ENCODE peak calls at places on chromosomes 7 and 10, in seven cellular contexts. E, M, Y, V, B, H and C are unnamed samples.

GRCh38 chr7:884191-885003 is 8.0 kb downstream of the GET4 start:
- DNase-seq in M (no peak), B (no peak), Y (no peak), V (no peak), E (peak; percentile 51), H (no peak), C (no peak)

GRCh38 chr10:114470956-114471905 is 66.9 kb upstream of the AFAP1L2 start:
- DNase-seq in E (peak; percentile 53), V (peak; percentile 76), H (peak; percentile 88), Y (peak; percentile 59), B (peak; percentile 65), M (peak; percentile 62), C (peak; percentile 74)

GRCh38 chr10:69505636-69506318 is 54.5 kb downstream of the TSPAN15 start:
- DNase-seq in E (no peak), B (no peak), H (no peak), M (no peak), V (no peak), Y (no peak), C (no peak)

GRCh38 chr7:30625283-30625682 is 30.6 kb downstream of the GARS1 start:
- DNase-seq in Y (no peak), E (no peak), V (no peak), H (no peak), M (no peak), B (no peak), C (no peak)

GRCh38 chr7:101856488-101857357 is 39.3 kb downstream of the CUX1 start:
- DNase-seq in V (peak; percentile 75), E (peak; percentile 91), H (peak; percentile 59), M (peak; percentile 97), Y (peak; percentile 92), B (peak; percentile 95), C (peak; percentile 96)

GRCh38 chr7:29480934-29481625 is 82.6 kb upstream of the PRR15 start:
- DNase-seq in H (no peak), M (no peak), B (no peak), V (no peak), E (no peak), Y (no peak), C (no peak)

GRCh38 chr10:16777473-16778370 is 39.5 kb downstream of the RSU1 start:
- DNase-seq in B (peak; percentile 50), H (peak; percentile 85), E (no peak), V (peak; percentile 43), M (peak; percentile 19), Y (peak; percentile 25), C (no peak)

GRCh38 chr7:152974577-152974976 is 215.0 kb downstream of the ACTR3B start:
- DNase-seq in V (no peak), Y (no peak), M (no peak), B (no peak), H (no peak), E (no peak), C (no peak)

GRCh38 chr7:2639151-2639993 is 7.6 kb downstream of the TTYH3 start:
- DNase-seq in E (no peak), Y (no peak), B (no peak), H (no peak), M (no peak), V (no peak), C (no peak)

GRCh38 chr7:30470783-30471182 is 7.8 kb downstream of the NOD1 start:
- DNase-seq in Y (no peak), M (no peak), B (no peak), V (peak; percentile 80), E (no peak), H (no peak), C (peak; percentile 61)

GRCh38 chr7:141115949-141116348 is 42.1 kb downstream of the TMEM178B start:
- DNase-seq in E (no peak), B (no peak), Y (no peak), V (no peak), H (no peak), M (no peak), C (no peak)

GRCh38 chr7:132991615-132992587 is 90.0 kb downstream of the CHCHD3 start:
- DNase-seq in H (peak; percentile 43), M (no peak), E (no peak), B (no peak), Y (no peak), V (no peak), C (no peak)

GRCh38 chr7:10889266-10889898 is 84.3 kb upstream of the PHF14 start:
- DNase-seq in H (peak; percentile 77), B (peak; percentile 46), M (peak; percentile 48), V (no peak), E (peak; percentile 10), Y (peak; percentile 39), C (no peak)

GRCh38 chr10:119205926-119206602 is 1.3 kb upstream of the GRK5 start:
- DNase-seq in E (peak; percentile 20), H (peak; percentile 65), V (peak; percentile 67), M (no peak), B (peak; percentile 83), Y (no peak), C (peak; percentile 81)

GRCh38 chr7:104126411-104126841 is 81.4 kb downstream of the ORC5 start:
- DNase-seq in Y (no peak), B (no peak), E (no peak), H (peak; percentile 19), M (no peak), V (no peak), C (no peak)

GRCh38 chr7:27108390-27109127 is 6.1 kb upstream of the HOXA2 start:
- DNase-seq in V (no peak), Y (no peak), E (no peak), M (no peak), H (peak; percentile 82), B (no peak), C (peak; percentile 54)

GRCh38 chr7:151033864-151034249 is 5.6 kb downstream of the ABCB8 start:
- DNase-seq in M (no peak), H (no peak), V (no peak), E (no peak), B (no peak), Y (no peak), C (no peak)

GRCh38 chr7:25795824-25796235 is 356.2 kb upstream of the NFE2L3 start:
- DNase-seq in M (no peak), H (no peak), V (peak; percentile 20), B (no peak), E (no peak), Y (no peak), C (no peak)

GRCh38 chr10:100307716-100308115 is 21.2 kb upstream of the BLOC1S2 start:
- DNase-seq in V (no peak), M (no peak), Y (no peak), E (no peak), B (no peak), H (no peak), C (no peak)

GRCh38 chr7:14835399-14835798 is 67.2 kb downstream of the DGKB start:
- DNase-seq in B (no peak), H (no peak), M (no peak), V (no peak), E (no peak), Y (no peak), C (no peak)

DNA sequence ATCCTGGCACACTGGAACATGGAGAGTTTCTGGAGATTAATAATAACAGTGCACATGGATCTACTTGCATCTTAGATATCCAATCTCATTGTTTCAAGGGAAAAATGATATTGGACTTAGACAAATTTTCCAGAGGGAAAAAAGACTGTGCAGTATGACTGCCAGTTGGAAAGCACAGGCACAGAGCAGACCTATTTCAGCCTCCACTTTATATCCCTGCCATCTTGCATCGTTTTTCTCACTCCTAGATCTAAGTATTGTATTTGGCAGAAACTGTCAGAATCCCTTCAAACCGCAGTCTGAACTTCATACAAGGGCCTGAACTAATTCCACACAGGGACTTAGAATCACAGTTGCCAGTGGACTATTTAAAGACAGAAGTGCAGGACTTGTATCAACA is 95.9 kb upstream of the PALS2 start:
- DNase-seq in Y (no peak), V (no peak), H (no peak), M (no peak), E (no peak), B (no peak), C (no peak)
- H3K4me3 ChIP-seq in Y (no peak overlapping the region), V (no peak overlapping the region), H (no peak overlapping the region), M (no peak overlapping the region), E (no peak overlapping the region), B (no peak overlapping the region), C (no peak overlapping the region)

GRCh38 chr7:87625101-87625500 is 3.1 kb upstream of the RUNDC3B start:
- DNase-seq in E (no peak), B (no peak), Y (no peak), M (no peak), H (no peak), V (no peak), C (no peak)

GRCh38 chr7:87627634-87627994 is 584 bp upstream of the RUNDC3B start:
- DNase-seq in Y (no peak), H (peak; percentile 51), V (peak; percentile 24), E (no peak), B (no peak), M (no peak), C (peak; percentile 45)

GRCh38 chr7:87628780-87629569 is 777 bp downstream of the RUNDC3B start:
- DNase-seq in E (peak; percentile 9), B (peak; percentile 20), Y (no peak), V (peak; percentile 24), H (peak; percentile 68), M (peak; percentile 39), C (peak; percentile 51)

DNA sequence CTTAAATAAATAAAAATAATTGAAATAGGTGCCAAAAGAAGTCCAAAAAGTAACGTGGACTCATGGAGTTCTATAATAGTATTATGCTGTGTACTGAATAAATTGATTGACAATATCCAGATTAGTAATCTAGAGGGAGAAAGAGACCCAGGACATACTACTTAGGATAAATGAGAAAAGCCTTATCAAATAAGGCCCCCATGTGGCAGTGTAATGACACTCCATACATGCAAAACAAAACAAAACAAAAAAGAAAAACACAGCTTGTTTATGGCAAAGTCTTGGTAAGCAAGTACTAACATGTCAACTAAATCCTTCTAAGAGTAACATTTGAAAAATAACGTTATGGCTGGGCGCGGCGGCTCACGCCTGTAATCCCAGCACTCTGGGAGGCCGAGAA is 3.6 kb upstream of the RUNDC3B start:
- DNase-seq in H (no peak), B (no peak), V (no peak), M (no peak), Y (no peak), E (no peak), C (no peak)
- TF ChIP-seq CTCF in H (peak; percentile 21), B (peak; percentile 37), V (no peak), M (peak; percentile 48), Y (no peak), E (no peak), C (no peak)

GRCh38 chr10:103235775-103236174 is 9.9 kb upstream of the RPEL1 start:
- DNase-seq in V (no peak), B (no peak), H (no peak), Y (no peak), M (no peak), E (no peak), C (no peak)

GRCh38 chr10:103231047-103231551 is 14.6 kb upstream of the RPEL1 start:
- DNase-seq in Y (peak; percentile 97), V (no peak), E (peak; percentile 34), B (peak; percentile 95), H (peak; percentile 95), M (peak; percentile 49), C (no peak)

GRCh38 chr10:103238506-103239252 is 7.0 kb upstream of the RPEL1 start:
- DNase-seq in M (peak; percentile 84), E (no peak), V (peak; percentile 45), Y (no peak), B (peak; percentile 63), H (peak; percentile 88), C (peak; percentile 52)

GRCh38 chr10:103227416-103227815 is 18.3 kb upstream of the RPEL1 start:
- DNase-seq in M (no peak), Y (no peak), E (no peak), B (no peak), V (no peak), H (no peak), C (no peak)

GRCh38 chr10:103232772-103233488 is 12.8 kb upstream of the RPEL1 start:
- DNase-seq in E (no peak), H (peak; percentile 40), Y (no peak), M (peak; percentile 59), V (no peak), B (peak; percentile 88), C (no peak)
- H3K4me1 ChIP-seq in E (no peaks in the 10 kb centered on the region), H (peaks cover 6% of the 10 kb centered on the region), Y (peaks cover 49% of the 10 kb centered on the region), M (peaks cover 59% of the 10 kb centered on the region), V (no peaks in the 10 kb centered on the region), B (peaks cover 67% of the 10 kb centered on the region), C (peaks cover 27% of the 10 kb centered on the region)

GRCh38 chr10:113000454-113000853 is 50.4 kb downstream of the TCF7L2 start:
- DNase-seq in B (no peak), Y (no peak), E (no peak), H (no peak), M (no peak), V (no peak), C (no peak)
- H3K4me3 ChIP-seq in B (no peak overlapping the region), Y (no peak overlapping the region), E (no peak overlapping the region), H (no peak overlapping the region), M (no peak overlapping the region), V (no peak overlapping the region), C (no peak overlapping the region)